ENCODE peak calls at places on chromosomes 4 and X, in nine cellular contexts. S is activated B cell treated with CpG ODN at 0.5 μM for 24 hours; M is PC-3; H is activated T-cell treated with anti-CD3 and anti-CD28 coated beads, Interleukin-2, amount 50 U/mL, for 4 hours; X is MM.1S; O is prostate gland; F is right lobe of liver; T is stimulated activated CD4-positive, alpha-beta T cell treated with anti-CD3 and anti-CD28 coated beads, Interleukin-2, amount 100 ng/mL, for 48 hours; W is endothelial cell of umbilical vein. N is an unnamed sample.

GRCh38 chrX:73913580-73913979 is 350.6 kb downstream of the CHIC1 start:
- DNase-seq in S (no peak), M (no peak), H (no peak), X (no peak), O (no peak), F (no peak), T (no peak), W (peak), N (peak)

GRCh38 chr4:8330821-8331566 is 61.4 kb downstream of the HTRA3 start:
- DNase-seq in S (no peak), M (no peak), H (no peak), X (no peak), O (no peak), F (no peak), T (no peak), W (no peak), N (no peak)

GRCh38 chr4:2051086-2051485 is 8.0 kb upstream of the NAT8L start:
- DNase-seq in S (no peak), M (no peak), H (no peak), X (no peak), O (no peak), F (no peak), T (no peak), W (no peak), N (no peak)

GRCh38 chr4:110193822-110194761 is 4.3 kb downstream of the ELOVL6 start:
- DNase-seq in S (peak), M (peak), H (peak), X (no peak), O (peak), F (peak), T (peak), W (peak), N (peak)

GRCh38 chr4:145099653-145100052 is 1.5 kb downstream of the ABCE1 start:
- DNase-seq in S (no peak), M (peak), H (no peak), X (peak), O (no peak), F (no peak), T (no peak), W (peak), N (peak)

GRCh38 chrX:29281078-29281742 is 694.0 kb downstream of the IL1RAPL1 start:
- DNase-seq in S (no peak), M (no peak), H (no peak), X (no peak), O (no peak), F (no peak), T (no peak), W (no peak), N (no peak)

GRCh38 chr4:27094785-27095184 is 234.1 kb downstream of the STIM2 start:
- DNase-seq in S (no peak), M (peak), H (no peak), X (no peak), O (peak), F (no peak), T (no peak), W (no peak), N (no peak)

GRCh38 chr4:166435449-166435848 is 562.4 kb downstream of the TLL1 start:
- DNase-seq in S (no peak), M (peak), H (no peak), X (no peak), O (no peak), F (no peak), T (no peak), W (peak), N (no peak)

GRCh38 chr4:118738999-118739690 is 54.0 kb downstream of the METTL14 start:
- DNase-seq in S (no peak), M (no peak), H (no peak), X (no peak), O (no peak), F (no peak), T (no peak), W (no peak), N (no peak)

GRCh38 chrX:50430917-50431316 is 39.7 kb downstream of the DGKK start:
- DNase-seq in S (no peak), M (peak), H (no peak), X (no peak), O (no peak), F (no peak), T (no peak), W (no peak), N (no peak)

GRCh38 chr4:39469429-39470077 is 10.7 kb downstream of the LIAS start:
- DNase-seq in S (no peak), M (peak), H (no peak), X (peak), O (peak), F (peak), T (no peak), W (peak), N (peak)

GRCh38 chr4:124414641-124415040 is 297.9 kb downstream of the ANKRD50 start:
- DNase-seq in S (no peak), M (peak), H (no peak), X (no peak), O (no peak), F (no peak), T (no peak), W (no peak), N (no peak)

GRCh38 chr4:37748546-37748945 is 62.4 kb upstream of the RELL1 start:
- DNase-seq in S (no peak), M (no peak), H (no peak), X (no peak), O (no peak), F (no peak), T (no peak), W (no peak), N (no peak)